ENCODE peak calls at places on chromosome 1, in six cellular contexts. T is effector memory CD8-positive, alpha-beta T cell; O is NCI-H774; V is esophagus squamous epithelium; F is AG04450; Y is NCI-H69. M is an unnamed sample.

GRCh38 chr1:109131059-109131458 is 17.1 kb downstream of the ELAPOR1 start:
- DNase-seq in T (no peak), O (no peak), V (no peak), F (no peak), Y (no peak), M (no peak)

GRCh38 chr1:113429461-113430153 is 39.3 kb downstream of the MAGI3 start:
- DNase-seq in T (no peak), O (no peak), V (no peak), F (no peak), Y (no peak), M (no peak)

GRCh38 chr1:109643385-109644230 is 12.3 kb upstream of the GSTM4 start:
- DNase-seq in T (peak), O (peak), V (no peak), F (no peak), Y (peak), M (peak)

GRCh38 chr1:92858564-92859399 is 26.9 kb downstream of the RPL5 start:
- DNase-seq in T (peak), O (peak), V (no peak), F (peak), Y (peak), M (peak)

GRCh38 chr1:103162360-103162759 is 54.0 kb upstream of the COL11A1 start:
- DNase-seq in T (no peak), O (no peak), V (no peak), F (no peak), Y (no peak), M (no peak)

GRCh38 chr1:200028586-200029034 is 1.1 kb downstream of the NR5A2 start:
- DNase-seq in T (no peak), O (no peak), V (no peak), F (no peak), Y (peak), M (no peak)

GRCh38 chr1:241639653-241640148 is 468 bp downstream of the CHML start:
- DNase-seq in T (no peak), O (no peak), V (no peak), F (no peak), Y (peak), M (no peak)

GRCh38 chr1:109639063-109639840 is 16.6 kb upstream of the GSTM4 start:
- DNase-seq in T (no peak), O (no peak), V (no peak), F (no peak), Y (no peak), M (no peak)

GRCh38 chr1:162605225-162605927 is 26.9 kb upstream of the DDR2 start:
- DNase-seq in T (no peak), O (no peak), V (no peak), F (peak), Y (no peak), M (no peak)

GRCh38 chr1:40777224-40777970 is 6.2 kb upstream of the KCNQ4 start:
- DNase-seq in T (no peak), O (no peak), V (no peak), F (no peak), Y (no peak), M (no peak)

GRCh38 chr1:16236091-16236494 is 890 bp downstream of the CPLANE2 start:
- DNase-seq in T (peak), O (no peak), V (no peak), F (no peak), Y (peak), M (peak)

M was measured in CD4-positive, alpha-beta memory T cell.